ENCODE peak calls at places on chromosomes 12 and 14, in four cellular contexts. L, M, Y and Z are unnamed samples.

GRCh38 chr14:95287176-95287754 is 32.4 kb downstream of the CLMN start:
- DNase-seq in M (no peak), L (no peak), Y (no peak), Z (no peak)

GRCh38 chr14:86761611-86762010 is 1231.4 kb downstream of the GALC start:
- DNase-seq in M (no peak), Y (no peak), L (no peak), Z (no peak)

GRCh38 chr14:106845286-106846087 is 1319.1 kb downstream of the TMEM121 start:
- DNase-seq in L (peak), M (no peak), Y (peak), Z (peak)

GRCh38 chr12:49538740-49539403 is at the start of gene KCNH3:
- DNase-seq in L (peak), M (peak), Y (peak), Z (peak)

GRCh38 chr12:39240573-39240972 is 202.3 kb downstream of the KIF21A start:
- DNase-seq in L (no peak), Y (no peak), M (no peak), Z (no peak)

GRCh38 chr14:61213930-61214329 is 67.2 kb downstream of the TMEM30B start:
- DNase-seq in M (no peak), Y (no peak), L (no peak), Z (no peak)

GRCh38 chr12:56243731-56244181 is 13.9 kb downstream of the SLC39A5 start:
- DNase-seq in M (no peak), Y (no peak), L (no peak), Z (no peak)

GRCh38 chr14:104766863-104767633 is 14.1 kb downstream of the SIVA1 start:
- DNase-seq in L (no peak), Y (no peak), M (no peak), Z (no peak)

GRCh38 chr14:89348726-89349125 is 68.3 kb downstream of the FOXN3 start:
- DNase-seq in L (no peak), Y (no peak), M (no peak), Z (no peak)

GRCh38 chr12:48817957-48818830 is at the start of gene CACNB3:
- DNase-seq in L (peak), M (peak), Y (peak), Z (peak)

GRCh38 chr12:68358532-68359485 is 26.6 kb upstream of the MDM1 start:
- DNase-seq in Y (peak), L (peak), M (no peak), Z (peak)

GRCh38 chr14:41482861-41483260 is 123.8 kb upstream of the LRFN5 start:
- DNase-seq in M (no peak), L (no peak), Y (no peak), Z (no peak)

GRCh38 chr14:104865631-104866441 is 768 bp downstream of the CEP170B start:
- DNase-seq in M (peak), L (peak), Y (no peak), Z (peak)

GRCh38 chr12:29346764-29347421 is 34.1 kb downstream of the ERGIC2 start:
- DNase-seq in M (no peak), L (no peak), Y (no peak), Z (no peak)

GRCh38 chr14:26427059-26427458 is 170.8 kb downstream of the NOVA1 start:
- DNase-seq in L (no peak), M (no peak), Y (no peak), Z (no peak)

GRCh38 chr12:82655751-82656150 is 31.0 kb upstream of the TMTC2 start:
- DNase-seq in Y (no peak), L (no peak), M (no peak), Z (no peak)

GRCh38 chr14:33610121-33610520 is 340.8 kb downstream of the EGLN3 start:
- DNase-seq in L (no peak), Y (no peak), M (no peak), Z (no peak)

GRCh38 chr12:32005496-32006125 is 46.4 kb downstream of the RESF1 start:
- DNase-seq in L (no peak), M (no peak), Y (no peak), Z (no peak)

GRCh38 chr12:102063066-102063465 is 1.3 kb upstream of the WASHC3 start:
- DNase-seq in M (no peak), L (no peak), Y (no peak), Z (no peak)

GRCh38 chr12:64900540-64900939 is 76.1 kb downstream of the TBC1D30 start:
- DNase-seq in Y (no peak), L (no peak), M (no peak), Z (no peak)